ENCODE peak calls at places on chromosomes 1 and 21, in ten cellular contexts. N, E, A, C, V, U, Y, S, K and J are unnamed samples.

GRCh38 chr1:64546018-64546417 is 76.1 kb downstream of the CACHD1 start:
- DNase-seq in N (no peak), E (no peak), A (no peak), C (no peak), V (no peak), U (peak), Y (no peak), S (peak), K (no peak), J (no peak)

GRCh38 chr1:223421025-223421424 is 27.8 kb downstream of the CCDC185 start:
- DNase-seq in N (no peak), E (no peak), A (peak), C (no peak), V (no peak), U (no peak), Y (no peak), S (no peak), K (no peak), J (no peak)

GRCh38 chr1:193706763-193707162 is 520.4 kb upstream of the B3GALT2 start:
- DNase-seq in N (no peak), E (no peak), A (no peak), C (peak), V (no peak), U (no peak), Y (no peak), S (no peak), K (no peak), J (no peak)

GRCh38 chr1:193794239-193794638 is 607.8 kb upstream of the B3GALT2 start:
- DNase-seq in N (no peak), E (no peak), A (no peak), C (peak), V (no peak), U (no peak), Y (no peak), S (peak), K (no peak), J (no peak)

GRCh38 chr1:223659711-223660110 is 5.8 kb downstream of the CAPN8 start:
- DNase-seq in N (no peak), E (no peak), A (no peak), C (no peak), V (no peak), U (no peak), Y (no peak), S (no peak), K (no peak), J (no peak)

GRCh38 chr1:84859866-84860265 is 33.1 kb downstream of the LPAR3 start:
- DNase-seq in N (no peak), E (no peak), A (no peak), C (no peak), V (no peak), U (no peak), Y (no peak), S (no peak), K (no peak), J (no peak)

GRCh38 chr1:66758247-66758755 is 6.0 kb downstream of the DYNLT5 start:
- DNase-seq in N (no peak), E (no peak), A (peak), C (no peak), V (no peak), U (no peak), Y (no peak), S (no peak), K (no peak), J (no peak)

GRCh38 chr1:162349635-162350330 is 26.9 kb downstream of the SPATA46 start:
- DNase-seq in N (no peak), E (peak), A (no peak), C (peak), V (peak), U (no peak), Y (peak), S (no peak), K (no peak), J (no peak)

GRCh38 chr1:221724931-221725605 is 16.8 kb downstream of the DUSP10 start:
- DNase-seq in N (no peak), E (no peak), A (no peak), C (peak), V (no peak), U (no peak), Y (no peak), S (no peak), K (no peak), J (no peak)

GRCh38 chr1:2322065-2322571 is 69.2 kb downstream of the MORN1 start:
- DNase-seq in N (no peak), E (no peak), A (no peak), C (peak), V (peak), U (peak), Y (peak), S (peak), K (no peak), J (no peak)

GRCh38 chr1:30466026-30466425 is 257.4 kb downstream of the MATN1 start:
- DNase-seq in N (no peak), E (peak), A (no peak), C (no peak), V (no peak), U (no peak), Y (no peak), S (no peak), K (no peak), J (no peak)

GRCh38 chr1:193498088-193498605 is 311.7 kb upstream of the B3GALT2 start:
- DNase-seq in N (no peak), E (no peak), A (no peak), C (no peak), V (no peak), U (no peak), Y (no peak), S (no peak), K (no peak), J (no peak)

GRCh38 chr21:45910548-45911221 is 70.9 kb upstream of the COL6A1 start:
- DNase-seq in N (no peak), E (no peak), A (peak), C (no peak), V (no peak), U (no peak), Y (no peak), S (no peak), K (no peak), J (no peak)

GRCh38 chr1:184792450-184792969 is 37.9 kb upstream of the EDEM3 start:
- DNase-seq in N (no peak), E (peak), A (no peak), C (peak), V (peak), U (no peak), Y (peak), S (no peak), K (no peak), J (peak)

GRCh38 chr1:113153116-113153803 is 80.3 kb downstream of the LRIG2 start:
- DNase-seq in N (no peak), E (peak), A (peak), C (peak), V (no peak), U (no peak), Y (no peak), S (no peak), K (no peak), J (no peak)